ENCODE peak calls at places on chromosomes 12 and 14, in five cellular contexts. O is NCI-H1436; Z is activated naive CD8-positive, alpha-beta T cell treated with anti-CD3 and anti-CD28 coated beads, Interleukin-2, amount 50 U/mL, for 24 hours; M is cardiac muscle cell; W is OCI-LY7. B is an unnamed sample.

GRCh38 chr12:127550271-127550670 is 716.7 kb upstream of the TMEM132C start:
- DNase-seq in O (no peak), Z (no peak), M (no peak), W (no peak), B (peak; percentile 38)

GRCh38 chr12:52191841-52192791 is at the start of gene KRT80:
- DNase-seq in O (peak; percentile 81), Z (peak; percentile 38), M (peak; percentile 99), W (no peak), B (peak; percentile 99)

GRCh38 chr12:109718390-109718789 is 4.8 kb downstream of the FAM222A start:
- DNase-seq in O (no peak), Z (no peak), M (no peak), W (no peak), B (no peak)

GRCh38 chr14:34568803-34569202 is 29.3 kb upstream of the EAPP start:
- DNase-seq in O (no peak), Z (no peak), M (no peak), W (no peak), B (no peak)

GRCh38 chr12:5267603-5268423 is 164.1 kb upstream of the NTF3 start:
- DNase-seq in O (no peak), Z (no peak), M (no peak), W (no peak), B (no peak)

GRCh38 chr12:116141110-116141832 is 136.2 kb downstream of the MED13L start:
- DNase-seq in O (no peak), Z (no peak), M (peak; percentile 26), W (peak; percentile 17), B (no peak)

GRCh38 chr12:64083285-64084210 is 138.5 kb downstream of the KICS2 start:
- DNase-seq in O (no peak), Z (no peak), M (peak; percentile 96), W (no peak), B (peak; percentile 97)

GRCh38 chr12:124592050-124592449 is 24.6 kb upstream of the NCOR2 start:
- DNase-seq in O (no peak), Z (no peak), M (peak; percentile 42), W (no peak), B (peak; percentile 50)

GRCh38 chr14:42428996-42429395 is 822.3 kb downstream of the LRFN5 start:
- DNase-seq in O (no peak), Z (peak; percentile 3), M (no peak), W (peak; percentile 75), B (no peak)

GRCh38 chr12:112716099-112717093 is 75.2 kb upstream of the RPH3A start:
- DNase-seq in O (no peak), Z (no peak), M (peak; percentile 11), W (peak; percentile 29), B (peak; percentile 32)

GRCh38 chr12:95986635-95987535 is 9.3 kb downstream of the HAL start:
- DNase-seq in O (no peak), Z (no peak), M (no peak), W (no peak), B (no peak)

GRCh38 chr14:65318636-65319506 is 93.7 kb upstream of the FUT8 start:
- DNase-seq in O (no peak), Z (no peak), M (no peak), W (peak; percentile 97), B (no peak)

GRCh38 chr14:95712398-95712797 is 1.5 kb downstream of the TCL1A start:
- DNase-seq in O (no peak), Z (no peak), M (no peak), W (peak; percentile 62), B (no peak)

GRCh38 chr12:24482882-24483604 is 465.9 kb downstream of the BCAT1 start:
- DNase-seq in O (no peak), Z (no peak), M (no peak), W (no peak), B (peak; percentile 41)

GRCh38 chr12:4108803-4109345 is 164.7 kb upstream of the CCND2 start:
- DNase-seq in O (no peak), Z (no peak), M (no peak), W (no peak), B (no peak)

GRCh38 chr12:111405149-111405855 is 421 bp upstream of the SH2B3 start:
- DNase-seq in O (peak; percentile 95), Z (peak; percentile 100), M (peak; percentile 93), W (peak; percentile 98), B (peak; percentile 87)

GRCh38 chr14:39055786-39056474 is 47.1 kb downstream of the SEC23A start:
- DNase-seq in O (no peak), Z (no peak), M (no peak), W (peak; percentile 29), B (no peak)

GRCh38 chr12:45305904-45306303 is 90.0 kb downstream of the ANO6 start:
- DNase-seq in O (no peak), Z (no peak), M (no peak), W (no peak), B (no peak)

GRCh38 chr14:55438066-55438683 is 2.2 kb downstream of the TBPL2 start:
- DNase-seq in O (peak; percentile 35), Z (peak; percentile 15), M (peak; percentile 78), W (peak; percentile 53), B (peak; percentile 73)

GRCh38 chr12:130971871-130972588 is 18.3 kb downstream of the ADGRD1 start:
- DNase-seq in O (no peak), Z (no peak), M (no peak), W (no peak), B (peak; percentile 20)

GRCh38 chr14:79544671-79545070 is 666.6 kb downstream of the DIO2 start:
- DNase-seq in O (no peak), Z (no peak), M (peak; percentile 1), W (no peak), B (peak; percentile 59)

GRCh38 chr12:2634481-2634880 is 160.3 kb upstream of the FKBP4 start:
- DNase-seq in O (no peak), Z (no peak), M (no peak), W (no peak), B (no peak)

GRCh38 chr12:109764776-109765492 is 51.3 kb downstream of the FAM222A start:
- DNase-seq in O (no peak), Z (no peak), M (no peak), W (no peak), B (no peak)

GRCh38 chr14:54867011-54867410 is 35.6 kb downstream of the GCH1 start:
- DNase-seq in O (no peak), Z (no peak), M (peak; percentile 72), W (no peak), B (no peak)

GRCh38 chr12:103742349-103742784 is 98.7 kb downstream of the NT5DC3 start:
- DNase-seq in O (no peak), Z (no peak), M (peak; percentile 37), W (no peak), B (peak; percentile 16)

GRCh38 chr14:103522028-103522581 is 525 bp downstream of the CKB start:
- DNase-seq in O (no peak), Z (no peak), M (no peak), W (no peak), B (no peak)

GRCh38 chr12:66143868-66144267 is 13.3 kb upstream of the LLPH start:
- DNase-seq in O (no peak), Z (no peak), M (no peak), W (no peak), B (no peak)

GRCh38 chr12:5083955-5084849 is 40.5 kb downstream of the KCNA5 start:
- DNase-seq in O (peak; percentile 11), Z (peak; percentile 7), M (peak; percentile 69), W (peak; percentile 45), B (peak; percentile 46)

GRCh38 chr14:96349286-96350075 is 13.7 kb downstream of the ATG2B start:
- DNase-seq in O (no peak), Z (no peak), M (peak; percentile 6), W (no peak), B (peak; percentile 16)

GRCh38 chr12:92784795-92785562 is 82.2 kb downstream of the PLEKHG7 start:
- DNase-seq in O (peak; percentile 79), Z (no peak), M (peak; percentile 87), W (peak; percentile 79), B (peak; percentile 87)

B was measured in iris pigment epithelial cell.